ENCODE peak calls at places on chromosomes 3 and 15, in eight cellular contexts. One of them, this sample, is unnamed.
A peak's percentile ranks its signal among the peaks of the same experiment; 100 is the strongest.

GRCh38 chr15:91652610-91653207 is 200.8 kb upstream of the SLCO3A1 start:
- DNase-seq in HepG2: no peak
- DNase-seq in HCT116: no peak
- DNase-seq in H1: no peak
- DNase-seq in K562: no peak
- DNase-seq in SK-N-SH: peak; percentile 37
- DNase-seq in GM12878: no peak
- DNase-seq in endothelial cell of umbilical vein: no peak
- DNase-seq in this sample: no peak

GRCh38 chr3:154018100-154018696 is 103.0 kb upstream of the ARHGEF26 start:
- DNase-seq in GM12878: peak; percentile 11
- DNase-seq in endothelial cell of umbilical vein: peak; percentile 23
- DNase-seq in K562: peak; percentile 25
- DNase-seq in HepG2: peak; percentile 33
- DNase-seq in SK-N-SH: peak; percentile 22
- DNase-seq in H1: peak; percentile 73
- DNase-seq in HCT116: peak; percentile 45
- DNase-seq in this sample: no peak

GRCh38 chr15:92306662-92307061 is 87.0 kb upstream of the ST8SIA2 start:
- DNase-seq in GM12878: no peak
- DNase-seq in K562: no peak
- DNase-seq in endothelial cell of umbilical vein: no peak
- DNase-seq in SK-N-SH: peak; percentile 52
- DNase-seq in HepG2: peak; percentile 13
- DNase-seq in H1: no peak
- DNase-seq in HCT116: peak; percentile 24
- DNase-seq in this sample: no peak

GRCh38 chr15:80660114-80660513 is 35.0 kb upstream of the ABHD17C start:
- DNase-seq in K562: no peak
- DNase-seq in HCT116: no peak
- DNase-seq in GM12878: no peak
- DNase-seq in SK-N-SH: peak; percentile 42
- DNase-seq in H1: peak; percentile 52
- DNase-seq in HepG2: peak; percentile 42
- DNase-seq in endothelial cell of umbilical vein: peak; percentile 24
- DNase-seq in this sample: no peak

GRCh38 chr3:9678493-9678892 is 25.1 kb upstream of the CPNE9 start:
- DNase-seq in SK-N-SH: no peak
- DNase-seq in HepG2: no peak
- DNase-seq in H1: no peak
- DNase-seq in HCT116: no peak
- DNase-seq in K562: no peak
- DNase-seq in GM12878: no peak
- DNase-seq in endothelial cell of umbilical vein: peak; percentile 7
- DNase-seq in this sample: no peak

GRCh38 chr3:81170298-81170697 is 591.1 kb downstream of the GBE1 start:
- DNase-seq in K562: no peak
- DNase-seq in GM12878: no peak
- DNase-seq in endothelial cell of umbilical vein: no peak
- DNase-seq in H1: no peak
- DNase-seq in SK-N-SH: no peak
- DNase-seq in HCT116: no peak
- DNase-seq in HepG2: no peak
- DNase-seq in this sample: no peak

GRCh38 chr3:169634618-169635236 is 28.8 kb downstream of the MECOM start:
- DNase-seq in GM12878: no peak
- DNase-seq in endothelial cell of umbilical vein: no peak
- DNase-seq in H1: no peak
- DNase-seq in SK-N-SH: no peak
- DNase-seq in HCT116: no peak
- DNase-seq in HepG2: peak; percentile 53
- DNase-seq in K562: no peak
- DNase-seq in this sample: no peak

GRCh38 chr15:88331291-88331690 is 74.8 kb upstream of the NTRK3 start:
- DNase-seq in SK-N-SH: peak; percentile 62
- DNase-seq in HepG2: peak; percentile 29
- DNase-seq in H1: peak; percentile 96
- DNase-seq in K562: peak; percentile 80
- DNase-seq in GM12878: no peak
- DNase-seq in endothelial cell of umbilical vein: peak; percentile 6
- DNase-seq in HCT116: peak; percentile 72
- DNase-seq in this sample: no peak

GRCh38 chr15:47411733-47412530 is 305.4 kb upstream of the SEMA6D start:
- DNase-seq in SK-N-SH: peak; percentile 31
- DNase-seq in HepG2: no peak
- DNase-seq in HCT116: no peak
- DNase-seq in endothelial cell of umbilical vein: peak; percentile 73
- DNase-seq in H1: no peak
- DNase-seq in GM12878: no peak
- DNase-seq in K562: no peak
- DNase-seq in this sample: no peak

GRCh38 chr3:170178631-170179030 is 2.9 kb downstream of the PHC3 start:
- DNase-seq in HepG2: no peak
- DNase-seq in K562: no peak
- DNase-seq in GM12878: no peak
- DNase-seq in SK-N-SH: no peak
- DNase-seq in HCT116: no peak
- DNase-seq in H1: no peak
- DNase-seq in endothelial cell of umbilical vein: no peak
- DNase-seq in this sample: no peak

GRCh38 chr3:147409143-147410121 is at the start of gene ZIC1:
- DNase-seq in SK-N-SH: peak; percentile 93
- DNase-seq in endothelial cell of umbilical vein: no peak
- DNase-seq in K562: no peak
- DNase-seq in GM12878: no peak
- DNase-seq in HCT116: no peak
- DNase-seq in HepG2: no peak
- DNase-seq in H1: no peak
- DNase-seq in this sample: no peak

GRCh38 chr3:96991812-96992211 is 177.4 kb downstream of the EPHA6 start:
- DNase-seq in HepG2: no peak
- DNase-seq in endothelial cell of umbilical vein: no peak
- DNase-seq in H1: no peak
- DNase-seq in SK-N-SH: no peak
- DNase-seq in K562: no peak
- DNase-seq in HCT116: no peak
- DNase-seq in GM12878: no peak
- DNase-seq in this sample: no peak

GRCh38 chr3:42507252-42507651 is 4.8 kb downstream of the VIPR1 start:
- DNase-seq in HCT116: no peak
- DNase-seq in endothelial cell of umbilical vein: no peak
- DNase-seq in K562: no peak
- DNase-seq in GM12878: no peak
- DNase-seq in SK-N-SH: no peak
- DNase-seq in H1: no peak
- DNase-seq in HepG2: no peak
- DNase-seq in this sample: no peak
- TF ChIP-seq POLR2AphosphoS5 in HCT116: no peak
- TF ChIP-seq POLR2AphosphoS5 in endothelial cell of umbilical vein: no peak
- TF ChIP-seq POLR2AphosphoS5 in K562: no peak
- TF ChIP-seq POLR2AphosphoS5 in GM12878: no peak
- TF ChIP-seq POLR2AphosphoS5 in SK-N-SH: no peak
- TF ChIP-seq POLR2AphosphoS5 in H1: no peak
- TF ChIP-seq POLR2AphosphoS5 in HepG2: no peak
- TF ChIP-seq POLR2AphosphoS5 in this sample: no peak

DNA sequence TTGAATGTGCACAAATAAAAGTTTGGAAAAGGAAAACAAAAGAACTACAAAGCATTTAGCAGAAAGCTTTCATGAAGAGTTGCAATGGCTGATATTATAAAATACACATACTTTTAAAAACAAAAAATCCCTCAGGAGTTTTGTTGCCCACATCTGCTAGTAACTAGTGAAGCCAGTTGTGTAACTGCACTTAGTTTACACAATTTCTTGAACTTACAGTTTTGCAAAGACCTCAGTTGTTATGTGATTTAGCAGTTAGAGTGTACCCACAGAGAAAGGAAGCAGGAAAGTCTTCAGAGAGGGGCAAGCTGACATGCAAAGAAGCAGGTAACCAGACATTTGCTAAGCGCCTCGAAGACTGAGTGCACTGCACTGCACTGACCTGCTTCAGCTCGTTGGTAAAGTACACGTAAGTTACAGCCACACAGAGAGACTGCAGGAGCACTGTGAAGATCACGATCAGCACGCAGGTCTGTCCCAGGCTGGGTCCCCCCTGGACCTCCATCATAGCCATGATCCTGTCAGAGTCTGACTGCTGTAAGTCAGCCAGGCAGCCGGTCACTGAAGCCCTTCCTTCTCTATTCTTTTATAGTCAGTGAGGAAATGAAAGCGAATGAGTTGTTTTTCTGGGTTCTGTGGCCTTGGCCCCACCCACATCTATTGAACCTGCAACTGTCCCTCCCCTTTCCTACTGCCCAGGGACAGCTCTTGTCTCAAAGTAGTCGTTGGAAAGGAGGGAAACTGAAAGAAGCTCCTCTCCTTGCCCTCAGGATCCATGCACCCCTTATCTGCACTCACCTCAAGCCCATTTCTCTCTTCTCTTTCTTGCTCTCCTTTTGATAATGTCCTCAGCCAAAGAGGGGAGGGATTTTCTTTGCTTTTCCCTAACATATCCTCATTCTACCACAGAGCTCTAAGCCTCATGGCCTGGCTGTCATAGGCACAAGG is at the start of gene TNFSF10:
- DNase-seq in HCT116: no peak
- DNase-seq in K562: no peak
- DNase-seq in H1: peak; percentile 52
- DNase-seq in HepG2: peak; percentile 37
- DNase-seq in endothelial cell of umbilical vein: peak; percentile 91
- DNase-seq in SK-N-SH: no peak
- DNase-seq in GM12878: peak; percentile 76
- DNase-seq in this sample: no peak
- H3K4me3 ChIP-seq in HCT116: no peak within 1 kb of the TSS
- H3K4me3 ChIP-seq in K562: peak within 1 kb of the TSS; percentile 12
- H3K4me3 ChIP-seq in H1: no peak within 1 kb of the TSS
- H3K4me3 ChIP-seq in HepG2: peak within 1 kb of the TSS; percentile 64
- H3K4me3 ChIP-seq in endothelial cell of umbilical vein: peak within 1 kb of the TSS; percentile 67
- H3K4me3 ChIP-seq in SK-N-SH: no peak within 1 kb of the TSS
- H3K4me3 ChIP-seq in GM12878: peak within 1 kb of the TSS; percentile 57
- H3K4me3 ChIP-seq in this sample: no peak within 1 kb of the TSS

DNA sequence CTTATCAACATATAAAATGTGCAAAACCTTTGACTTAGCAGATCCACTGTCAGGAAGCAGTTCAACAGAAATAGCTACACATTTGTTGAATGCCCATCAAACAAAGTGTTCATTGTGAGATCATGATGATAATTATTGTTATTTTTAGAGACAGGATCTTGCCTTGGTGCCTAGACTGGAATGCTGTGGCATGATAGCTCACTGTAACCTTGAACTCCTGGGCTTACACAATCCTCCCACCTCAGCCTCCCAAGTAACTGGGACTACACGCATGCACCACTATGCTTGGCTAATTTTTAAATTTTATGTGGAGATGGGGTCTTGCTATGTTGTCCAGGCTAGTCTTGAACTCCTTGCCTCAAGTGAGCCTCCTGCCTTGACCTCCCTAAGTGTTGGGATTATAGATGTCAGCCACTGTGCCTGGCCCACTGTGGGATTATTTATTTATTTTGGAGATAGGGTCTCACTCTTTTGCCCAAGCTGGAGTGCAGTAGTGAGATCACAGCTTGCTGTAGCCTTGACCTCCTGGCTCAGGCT is 8.8 kb downstream of the MAP2K5 start:
- DNase-seq in H1: no peak
- DNase-seq in endothelial cell of umbilical vein: no peak
- DNase-seq in GM12878: no peak
- DNase-seq in SK-N-SH: no peak
- DNase-seq in K562: no peak
- DNase-seq in HCT116: no peak
- DNase-seq in HepG2: peak; percentile 43
- DNase-seq in this sample: no peak
- H3K9ac ChIP-seq in H1: no peak overlapping the region
- H3K9ac ChIP-seq in endothelial cell of umbilical vein: no peak overlapping the region
- H3K9ac ChIP-seq in GM12878: no peak overlapping the region
- H3K9ac ChIP-seq in SK-N-SH: no peak overlapping the region
- H3K9ac ChIP-seq in K562: no peak overlapping the region
- H3K9ac ChIP-seq in HCT116: no peak overlapping the region
- H3K9ac ChIP-seq in HepG2: no peak overlapping the region
- H3K9ac ChIP-seq in this sample: no peak overlapping the region

GRCh38 chr3:158732856-158733200 is 571 bp upstream of the RARRES1 start:
- DNase-seq in SK-N-SH: no peak
- DNase-seq in GM12878: no peak
- DNase-seq in HepG2: no peak
- DNase-seq in endothelial cell of umbilical vein: no peak
- DNase-seq in HCT116: no peak
- DNase-seq in K562: no peak
- DNase-seq in H1: no peak
- DNase-seq in this sample: no peak

GRCh38 chr3:158731525-158731924 is 732 bp downstream of the RARRES1 start:
- DNase-seq in H1: no peak
- DNase-seq in HepG2: no peak
- DNase-seq in SK-N-SH: no peak
- DNase-seq in HCT116: no peak
- DNase-seq in K562: no peak
- DNase-seq in endothelial cell of umbilical vein: no peak
- DNase-seq in GM12878: no peak
- DNase-seq in this sample: no peak

GRCh38 chr3:158735296-158736033 is 3.2 kb upstream of the RARRES1 start:
- DNase-seq in HCT116: no peak
- DNase-seq in K562: no peak
- DNase-seq in H1: no peak
- DNase-seq in GM12878: no peak
- DNase-seq in SK-N-SH: no peak
- DNase-seq in HepG2: no peak
- DNase-seq in endothelial cell of umbilical vein: no peak
- DNase-seq in this sample: no peak

GRCh38 chr3:158728851-158729250 is 3.4 kb downstream of the RARRES1 start:
- DNase-seq in H1: no peak
- DNase-seq in endothelial cell of umbilical vein: no peak
- DNase-seq in SK-N-SH: no peak
- DNase-seq in K562: no peak
- DNase-seq in HCT116: no peak
- DNase-seq in GM12878: no peak
- DNase-seq in HepG2: no peak
- DNase-seq in this sample: no peak

DNA sequence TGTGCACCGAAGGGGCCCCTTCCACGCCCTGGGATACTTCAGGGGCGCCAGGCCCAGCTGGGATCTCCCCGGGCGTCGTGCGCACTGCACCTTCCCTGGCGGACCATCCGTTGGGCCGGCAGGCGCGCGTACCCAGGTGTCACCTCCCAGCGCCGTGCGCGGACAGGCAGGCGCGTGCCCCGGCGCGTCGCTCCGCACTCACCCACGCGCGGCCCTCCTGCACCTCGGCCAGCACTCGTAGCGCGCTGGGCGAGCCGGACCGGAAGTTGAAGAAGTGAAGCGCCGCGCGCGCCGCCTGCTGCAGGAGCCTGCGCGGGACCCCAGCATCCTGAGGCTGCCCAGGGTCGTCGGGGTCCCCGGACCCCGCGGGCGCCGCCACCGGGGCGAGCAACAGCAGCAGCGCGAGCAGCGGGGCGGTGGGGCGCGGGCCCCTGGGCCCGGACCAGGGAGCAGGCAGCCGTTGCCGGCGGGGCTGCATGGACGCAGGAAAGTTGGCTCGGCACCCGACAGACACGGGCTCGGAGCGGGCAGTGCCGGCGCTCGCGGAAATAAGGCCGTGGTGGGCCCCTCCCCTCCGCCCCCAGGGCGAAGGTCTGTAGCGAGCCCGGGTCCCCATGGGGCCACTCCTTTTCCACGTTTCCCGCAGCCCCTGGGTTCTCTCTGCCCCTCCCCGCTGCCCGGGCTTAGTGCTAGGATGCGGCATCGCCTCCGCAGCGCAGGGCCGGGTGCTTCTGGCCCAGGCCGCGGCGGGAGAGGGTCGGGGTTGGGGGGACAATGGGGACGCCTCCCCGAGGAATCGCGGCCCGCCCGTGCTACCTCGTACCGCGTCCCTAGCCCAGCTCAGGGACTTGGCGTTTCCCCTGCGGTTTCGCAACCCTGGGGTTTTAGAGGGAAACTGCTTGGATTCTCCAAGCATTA is at the start of gene RARRES1:
- DNase-seq in HepG2: no peak
- DNase-seq in K562: no peak
- DNase-seq in H1: peak; percentile 76
- DNase-seq in GM12878: no peak
- DNase-seq in SK-N-SH: peak; percentile 88
- DNase-seq in endothelial cell of umbilical vein: peak; percentile 50
- DNase-seq in HCT116: no peak
- DNase-seq in this sample: no peak
- TF ChIP-seq POLR2AphosphoS5 in HepG2: no peak
- TF ChIP-seq POLR2AphosphoS5 in K562: no peak
- TF ChIP-seq POLR2AphosphoS5 in H1: no peak
- TF ChIP-seq POLR2AphosphoS5 in GM12878: no peak
- TF ChIP-seq POLR2AphosphoS5 in SK-N-SH: no peak
- TF ChIP-seq POLR2AphosphoS5 in endothelial cell of umbilical vein: no peak
- TF ChIP-seq POLR2AphosphoS5 in HCT116: no peak
- TF ChIP-seq POLR2AphosphoS5 in this sample: no peak